ENCODE peak calls at places on chromosomes 4 and X, in four cellular contexts. Y is pancreas, R is psoas muscle, Z is GM23248. I is an unnamed sample.

GRCh38 chrX:38570396-38570795 is 9.1 kb downstream of the TSPAN7 start:
- DNase-seq in Z (no peak), Y (no peak), R (no peak), I (no peak)

GRCh38 chr4:123505077-123505456 is 108.5 kb downstream of the SPRY1 start:
- DNase-seq in Z (no peak), R (no peak), Y (peak; percentile 16), I (no peak)

GRCh38 chr4:120812216-120812615 is 110.3 kb downstream of the PRDM5 start:
- DNase-seq in Y (no peak), R (no peak), Z (no peak), I (no peak)

GRCh38 chr4:177484613-177485021 is 42.4 kb upstream of the AGA start:
- DNase-seq in R (no peak), Z (peak; percentile 91), Y (no peak), I (no peak)

GRCh38 chr4:13540446-13541175 is 3.7 kb downstream of the NKX3-2 start:
- DNase-seq in Y (no peak), Z (no peak), R (no peak), I (no peak)

GRCh38 chr4:56650259-56651070 is 30.6 kb downstream of the HOPX start:
- DNase-seq in R (no peak), Y (no peak), Z (no peak), I (no peak)

GRCh38 chrX:98480606-98481005 is 1596.9 kb downstream of the RPA4 start:
- DNase-seq in Z (no peak), Y (no peak), R (no peak), I (no peak)

GRCh38 chr4:52195882-52196281 is 144.8 kb downstream of the SPATA18 start:
- DNase-seq in R (no peak), Y (no peak), Z (peak; percentile 20), I (no peak)

GRCh38 chr4:181757921-181758320 is 485.3 kb upstream of the TENM3 start:
- DNase-seq in Y (no peak), Z (no peak), R (no peak), I (no peak)

GRCh38 chrX:48818866-48819265 is 7.4 kb upstream of the ERAS start:
- DNase-seq in Z (no peak), Y (no peak), R (no peak), I (no peak)

GRCh38 chrX:261167-261857 is 19.9 kb upstream of the PLCXD1 start:
- DNase-seq in R (peak; percentile 46), Y (no peak), Z (no peak), I (no peak)

GRCh38 chr4:59091376-59092142 is 1981.4 kb upstream of the IGFBP7 start:
- DNase-seq in R (peak; percentile 25), Y (no peak), Z (no peak), I (no peak)

GRCh38 chr4:67881226-67881625 is 2.6 kb downstream of the TMPRSS11D start:
- DNase-seq in R (no peak), Y (no peak), Z (no peak), I (no peak)

GRCh38 chr4:7964890-7965662 is 25.4 kb upstream of the AFAP1 start:
- DNase-seq in Y (peak; percentile 50), Z (peak; percentile 73), R (peak; percentile 76), I (no peak)

GRCh38 chr4:153963216-153963615 is 174.3 kb upstream of the SFRP2 start:
- DNase-seq in Y (no peak), Z (peak; percentile 18), R (no peak), I (no peak)

GRCh38 chr4:39469429-39470077 is 10.7 kb downstream of the LIAS start:
- DNase-seq in Y (peak; percentile 16), R (no peak), Z (peak; percentile 92), I (peak; percentile 60)

GRCh38 chr4:129231907-129232626 is 136.1 kb downstream of the C4orf33 start:
- DNase-seq in Y (no peak), Z (no peak), R (no peak), I (no peak)

GRCh38 chr4:7929530-7929951 is 10.1 kb downstream of the AFAP1 start:
- DNase-seq in Z (no peak), Y (peak; percentile 26), R (no peak), I (no peak)

GRCh38 chr4:3290476-3290875 is 2.3 kb upstream of the RGS12 start:
- DNase-seq in Z (no peak), R (peak; percentile 79), Y (no peak), I (no peak)

GRCh38 chrX:132216283-132216682 is 3.0 kb downstream of the RAP2C start:
- DNase-seq in R (no peak), Z (no peak), Y (no peak), I (no peak)

GRCh38 chrX:75781618-75782017 is 3.4 kb downstream of the MAGEE2 start:
- DNase-seq in Z (peak; percentile 10), Y (no peak), R (no peak), I (no peak)

GRCh38 chrX:53374923-53375322 is 47.5 kb downstream of the SMC1A start:
- DNase-seq in Y (no peak), R (no peak), Z (no peak), I (no peak)

GRCh38 chr4:155900402-155900801 is 3.1 kb upstream of the TDO2 start:
- DNase-seq in Y (no peak), R (no peak), Z (peak; percentile 12), I (no peak)

GRCh38 chr4:161585011-161585410 is 578.8 kb downstream of the FSTL5 start:
- DNase-seq in Z (no peak), Y (no peak), R (no peak), I (no peak)

GRCh38 chr4:142840516-142841123 is 5.5 kb downstream of the INPP4B start:
- DNase-seq in Z (peak; percentile 75), R (no peak), Y (no peak), I (peak; percentile 27)

GRCh38 chr4:163495900-163496299 is 1.4 kb downstream of the TMA16 start:
- DNase-seq in R (no peak), Y (no peak), Z (no peak), I (peak; percentile 71)

GRCh38 chr4:171288816-171289432 is 524.3 kb upstream of the GALNTL6 start:
- DNase-seq in R (no peak), Z (no peak), Y (no peak), I (no peak)

GRCh38 chrX:139554367-139554766 is 23.8 kb downstream of the F9 start:
- DNase-seq in Z (no peak), R (no peak), Y (no peak), I (no peak)

GRCh38 chrX:139020793-139021192 is 309.3 kb upstream of the FGF13 start:
- DNase-seq in R (no peak), Z (no peak), Y (no peak), I (no peak)

GRCh38 chr4:24778427-24779225 is 16.7 kb upstream of the SOD3 start:
- DNase-seq in Z (peak; percentile 97), Y (no peak), R (peak; percentile 64), I (no peak)

GRCh38 chr4:54929459-54929858 is 195.9 kb downstream of the KDR start:
- DNase-seq in R (no peak), Z (no peak), Y (no peak), I (no peak)

GRCh38 chr4:173527103-173527876 is 2.7 kb downstream of the HAND2 start:
- DNase-seq in Z (peak; percentile 75), Y (no peak), R (no peak), I (no peak)

GRCh38 chr4:173530326-173531062 is 465 bp upstream of the HAND2 start:
- DNase-seq in Z (peak; percentile 69), R (no peak), Y (no peak), I (no peak)

GRCh38 chr4:173528378-173529321 is 1.4 kb downstream of the HAND2 start:
- DNase-seq in Y (no peak), R (peak; percentile 39), Z (peak; percentile 71), I (no peak)

GRCh38 chr4:173531085-173531965 is 1.3 kb upstream of the HAND2 start:
- DNase-seq in Z (peak; percentile 79), Y (no peak), R (peak; percentile 38), I (no peak)

DNA sequence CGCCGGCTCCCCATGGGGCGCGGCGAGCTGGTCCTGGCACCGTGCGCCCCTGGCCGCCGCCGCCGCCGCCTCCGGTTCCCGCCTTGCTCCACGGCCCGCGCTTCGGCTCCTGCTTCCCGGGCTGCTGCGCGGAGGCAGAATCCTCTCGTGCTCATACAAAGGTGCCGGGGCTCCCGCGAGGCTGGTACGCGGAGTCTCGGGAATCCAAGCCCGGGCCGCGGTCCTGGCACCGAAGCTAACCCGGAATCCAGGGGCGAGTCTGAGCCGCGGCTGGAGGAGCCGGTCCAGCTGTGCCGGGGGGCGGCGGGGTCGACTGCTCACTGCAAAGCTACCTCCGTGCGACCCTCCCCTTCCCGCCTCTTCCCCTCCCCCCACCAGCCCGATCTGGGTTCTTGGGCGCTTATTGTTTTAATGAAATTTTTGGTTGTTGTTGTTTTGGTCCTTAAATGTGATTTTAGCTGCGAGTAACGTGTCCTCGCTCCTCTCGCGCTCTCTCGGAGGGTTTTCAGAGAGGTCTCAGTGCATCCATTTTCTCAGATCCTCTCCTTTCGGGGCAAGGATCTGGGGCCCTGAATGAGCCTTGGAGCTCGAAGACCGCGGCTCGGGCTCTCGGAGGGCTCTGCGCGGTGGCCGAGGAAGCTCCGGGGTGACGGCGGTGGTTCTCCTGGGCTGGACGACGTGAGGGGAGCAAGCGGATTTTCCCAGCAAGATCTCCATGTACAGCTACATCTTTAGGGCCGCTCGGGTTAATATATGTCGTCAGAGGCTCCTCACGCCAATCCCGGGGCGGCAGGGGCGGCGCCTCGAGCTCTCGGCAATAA is at the start of gene HAND2:
- DNase-seq in Y (peak; percentile 48), R (peak; percentile 48), Z (peak; percentile 97), I (no peak)
- H3K4me3 ChIP-seq in Y (peak within 1 kb of the TSS; percentile 35), R (peak within 1 kb of the TSS; percentile 65), Z (peak within 1 kb of the TSS; percentile 97), I (no peak within 1 kb of the TSS)

GRCh38 chr4:71009796-71010588 is 16.5 kb downstream of the DCK start:
- DNase-seq in Z (peak; percentile 63), R (no peak), Y (no peak), I (peak; percentile 67)

GRCh38 chr4:71006203-71006907 is 12.9 kb downstream of the DCK start:
- DNase-seq in R (no peak), Y (no peak), Z (no peak), I (no peak)

GRCh38 chr4:71009091-71009490 is 15.6 kb downstream of the DCK start:
- DNase-seq in Y (no peak), R (no peak), Z (peak; percentile 74), I (no peak)

DNA sequence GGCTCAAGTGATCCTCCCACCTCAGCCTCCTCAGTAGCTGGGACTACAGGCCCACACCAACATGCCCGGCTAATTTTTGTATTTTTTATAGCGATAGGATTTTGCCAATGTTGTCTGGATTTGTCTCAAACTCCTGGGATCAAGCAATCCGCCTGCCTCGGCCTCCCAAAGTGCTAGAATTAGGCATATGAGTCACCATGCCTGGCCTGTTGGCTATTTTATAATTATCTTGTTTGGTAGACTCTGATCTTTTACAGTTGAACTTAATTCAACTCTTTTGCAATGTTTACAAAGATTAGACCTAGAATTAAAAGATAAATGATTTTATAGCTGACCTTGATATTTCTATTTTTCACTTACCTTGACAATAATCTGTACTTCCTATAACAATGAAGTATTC is 18.0 kb downstream of the DCK start:
- DNase-seq in R (no peak), Y (no peak), Z (no peak), I (no peak)
- H3K4me3 ChIP-seq in R (no peak overlapping the region), Y (no peak overlapping the region), Z (no peak overlapping the region), I (no peak overlapping the region)

GRCh38 chr4:28548549-28548948 is 1687.9 kb downstream of the STIM2 start:
- DNase-seq in Y (no peak), R (no peak), Z (no peak), I (no peak)
- H3K4me3 ChIP-seq in Y (no peak overlapping the region), R (no peak overlapping the region), Z (no peak overlapping the region), I (no peak overlapping the region)

DNA sequence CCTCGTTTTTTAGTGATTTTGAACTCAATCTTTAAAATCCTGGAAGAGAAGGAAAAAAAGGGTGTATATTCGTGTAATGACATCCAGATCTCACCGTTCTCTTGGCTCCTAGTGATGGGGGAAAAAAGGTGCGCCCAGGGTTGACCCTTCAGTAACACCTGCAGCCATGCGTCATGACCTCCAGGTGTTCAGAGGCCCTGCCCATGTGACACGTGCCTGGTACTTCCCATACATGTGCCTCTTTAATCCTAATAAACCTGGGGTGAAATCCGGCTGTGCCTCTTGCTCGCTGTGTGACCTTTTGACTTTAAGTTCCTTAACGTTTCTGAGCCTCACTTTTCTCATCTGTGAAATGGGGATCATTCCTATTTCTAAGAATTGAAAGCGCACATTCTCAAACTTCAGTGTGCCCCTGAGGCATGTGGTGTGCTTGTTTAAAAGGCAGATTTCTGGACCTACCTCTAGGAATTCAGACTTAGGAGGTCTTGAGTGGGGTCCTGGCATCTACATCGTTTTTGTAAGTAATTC is 90.2 kb downstream of the RELL1 start:
- DNase-seq in Z (no peak), Y (no peak), R (no peak), I (no peak)
- H3K4me3 ChIP-seq in Z (no peak overlapping the region), Y (no peak overlapping the region), R (no peak overlapping the region), I (no peak overlapping the region)